ENCODE peak calls at places on chromosomes 13 and 19, in nine cellular contexts. R, K, G, Q, Y, C, A, Z and N are unnamed samples.
A peak's percentile ranks its signal among the peaks of the same experiment; 100 is the strongest.

GRCh38 chr13:103772576-103772975 is 706.4 kb upstream of the SLC10A2 start:
- DNase-seq in R (no peak), A (no peak), G (no peak), K (no peak), Q (no peak), Y (no peak), C (no peak), Z (no peak), N (no peak)

GRCh38 chr13:102136735-102137296 is 265.0 kb downstream of the FGF14 start:
- DNase-seq in G (no peak), C (no peak), A (no peak), R (no peak), Q (no peak), K (no peak), Y (no peak), Z (no peak), N (no peak)

GRCh38 chr13:44244288-44244687 is 129.3 kb upstream of the SERP2 start:
- DNase-seq in K (peak; percentile 47), A (no peak), G (no peak), C (no peak), Q (no peak), Y (no peak), R (no peak), Z (peak; percentile 79), N (no peak)

GRCh38 chr19:10316229-10317044 is 622 bp upstream of the FDX2 start:
- DNase-seq in C (peak; percentile 89), K (no peak), Q (no peak), R (no peak), G (no peak), A (no peak), Y (no peak), Z (no peak), N (no peak)

GRCh38 chr19:33158365-33158764 is 26.5 kb downstream of the WDR88 start:
- DNase-seq in Q (no peak), C (no peak), G (no peak), K (no peak), Y (no peak), R (no peak), A (no peak), Z (no peak), N (no peak)

GRCh38 chr19:37551123-37551993 is 43.2 kb downstream of the ZNF571 start:
- DNase-seq in A (peak; percentile 59), R (peak; percentile 11), Q (peak; percentile 73), K (peak; percentile 88), C (no peak), Z (peak; percentile 61), Y (no peak), G (peak; percentile 11), N (no peak)

GRCh38 chr13:77563110-77563509 is 27.6 kb downstream of the SCEL start:
- DNase-seq in K (no peak), A (no peak), Y (no peak), G (no peak), R (no peak), Q (no peak), C (no peak), Z (peak; percentile 11), N (no peak)

GRCh38 chr19:58553799-58554493 is 959 bp downstream of the CHMP2A start:
- DNase-seq in Y (no peak), C (no peak), Q (no peak), A (no peak), G (no peak), Z (no peak), K (no peak), R (no peak), N (no peak)

GRCh38 chr13:98155475-98156111 is 12.7 kb downstream of the FARP1 start:
- DNase-seq in Q (no peak), G (no peak), A (no peak), C (no peak), Z (peak; percentile 77), R (no peak), Y (no peak), K (no peak), N (no peak)

GRCh38 chr19:53868091-53868891 is 608 bp downstream of the MYADM start:
- DNase-seq in Y (no peak), G (peak; percentile 62), A (peak; percentile 81), R (no peak), K (peak; percentile 78), Q (peak; percentile 49), C (peak; percentile 92), Z (peak; percentile 56), N (peak; percentile 91)

GRCh38 chr19:32865326-32865725 is 4.2 kb downstream of the SLC7A9 start:
- DNase-seq in C (no peak), R (no peak), G (no peak), Z (no peak), A (no peak), Q (no peak), K (no peak), Y (no peak), N (no peak)

GRCh38 chr19:2488405-2488941 is 12.5 kb downstream of the GADD45B start:
- DNase-seq in C (no peak), Q (no peak), Y (no peak), Z (no peak), R (no peak), A (no peak), K (no peak), G (no peak), N (no peak)